ENCODE peak calls at places on chromosomes 1 and 21, in seven cellular contexts. J is CD4-positive, alpha-beta memory T cell; Y is PC-3; P is SJSA1; V is cardiac muscle cell; B is HCT116; E is lung. M is an unnamed sample.

GRCh38 chr21:38542263-38542662 is 44.0 kb upstream of the ERG start:
- DNase-seq in J (no peak), Y (no peak), P (no peak), V (no peak), B (no peak), E (no peak), M (no peak)

GRCh38 chr1:24015226-24016210 is 35.4 kb upstream of the SRSF10 start:
- DNase-seq in J (no peak), Y (no peak), P (no peak), V (peak; percentile 77), B (no peak), E (no peak), M (no peak)

GRCh38 chr1:39787468-39787867 is 1.2 kb downstream of the BMP8B start:
- DNase-seq in J (no peak), Y (no peak), P (no peak), V (no peak), B (no peak), E (no peak), M (no peak)

GRCh38 chr1:23394664-23395063 is 25.0 kb upstream of the ZNF436 start:
- DNase-seq in J (no peak), Y (no peak), P (peak; percentile 77), V (peak; percentile 96), B (no peak), E (peak; percentile 66), M (no peak)

GRCh38 chr1:18569811-18570545 is 60.7 kb upstream of the PAX7 start:
- DNase-seq in J (no peak), Y (no peak), P (no peak), V (no peak), B (no peak), E (no peak), M (no peak)

GRCh38 chr1:243438815-243439214 is 183.0 kb downstream of the SDCCAG8 start:
- DNase-seq in J (no peak), Y (no peak), P (no peak), V (peak; percentile 12), B (no peak), E (no peak), M (no peak)

GRCh38 chr1:183287191-183287675 is 101.2 kb downstream of the LAMC2 start:
- DNase-seq in J (no peak), Y (no peak), P (no peak), V (peak; percentile 89), B (no peak), E (no peak), M (no peak)

GRCh38 chr21:43741425-43742096 is 22.6 kb downstream of the PDXK start:
- DNase-seq in J (no peak), Y (no peak), P (no peak), V (no peak), B (no peak), E (no peak), M (no peak)

GRCh38 chr1:202858306-202858705 is 30.6 kb downstream of the RABIF start:
- DNase-seq in J (no peak), Y (no peak), P (no peak), V (peak; percentile 98), B (no peak), E (no peak), M (no peak)

GRCh38 chr1:41637367-41637766 is 152.9 kb upstream of the EDN2 start:
- DNase-seq in J (no peak), Y (no peak), P (no peak), V (no peak), B (no peak), E (no peak), M (no peak)

GRCh38 chr1:160858127-160858909 is 4.4 kb downstream of the CD244 start:
- DNase-seq in J (no peak), Y (no peak), P (no peak), V (peak; percentile 10), B (no peak), E (no peak), M (no peak)

GRCh38 chr21:42574234-42575027 is 60.8 kb downstream of the SLC37A1 start:
- DNase-seq in J (no peak), Y (no peak), P (peak; percentile 51), V (peak; percentile 44), B (no peak), E (no peak), M (no peak)

GRCh38 chr1:98399219-98399618 is 262.3 kb upstream of the SNX7 start:
- DNase-seq in J (no peak), Y (no peak), P (no peak), V (no peak), B (no peak), E (no peak), M (no peak)

GRCh38 chr21:46196733-46197132 is 12.5 kb upstream of the SPATC1L start:
- DNase-seq in J (no peak), Y (no peak), P (no peak), V (no peak), B (no peak), E (no peak), M (no peak)

GRCh38 chr1:164440222-164440621 is 118.8 kb upstream of the PBX1 start:
- DNase-seq in J (no peak), Y (peak; percentile 13), P (no peak), V (peak; percentile 69), B (no peak), E (no peak), M (no peak)

GRCh38 chr1:85428471-85429077 is 36.4 kb downstream of the DDAH1 start:
- DNase-seq in J (no peak), Y (no peak), P (no peak), V (no peak), B (no peak), E (no peak), M (no peak)

GRCh38 chr1:966603-967295 is 467 bp downstream of the PLEKHN1 start:
- DNase-seq in J (peak; percentile 53), Y (peak; percentile 88), P (peak; percentile 81), V (peak; percentile 55), B (no peak), E (peak; percentile 74), M (peak; percentile 63)

GRCh38 chr1:48875736-48876135 is 99.0 kb upstream of the BEND5 start:
- DNase-seq in J (no peak), Y (no peak), P (no peak), V (no peak), B (no peak), E (no peak), M (no peak)

GRCh38 chr21:44648557-44649311 is 2.5 kb downstream of the KRTAP10-11 start:
- DNase-seq in J (no peak), Y (no peak), P (no peak), V (no peak), B (no peak), E (peak; percentile 24), M (no peak)

GRCh38 chr1:168134132-168135041 is 2.3 kb downstream of the GPR161 start:
- DNase-seq in J (no peak), Y (no peak), P (no peak), V (no peak), B (no peak), E (no peak), M (no peak)

GRCh38 chr1:156464335-156464734 is 36.2 kb downstream of the MEF2D start:
- DNase-seq in J (no peak), Y (no peak), P (no peak), V (no peak), B (no peak), E (no peak), M (no peak)

GRCh38 chr21:46054447-46054846 is 43.5 kb upstream of the COL6A2 start:
- DNase-seq in J (no peak), Y (no peak), P (peak; percentile 52), V (peak; percentile 72), B (no peak), E (no peak), M (no peak)

GRCh38 chr1:228101994-228102790 is 933 bp downstream of the C1orf35 start:
- DNase-seq in J (peak; percentile 65), Y (peak; percentile 65), P (no peak), V (peak; percentile 30), B (no peak), E (no peak), M (peak; percentile 60)

GRCh38 chr1:17046043-17046657 is 7.7 kb downstream of the SDHB start:
- DNase-seq in J (peak; percentile 33), Y (peak; percentile 69), P (no peak), V (peak; percentile 79), B (peak; percentile 49), E (no peak), M (no peak)

GRCh38 chr1:204607910-204608309 is 77.6 kb downstream of the LRRN2 start:
- DNase-seq in J (no peak), Y (no peak), P (no peak), V (no peak), B (no peak), E (no peak), M (no peak)

DNA sequence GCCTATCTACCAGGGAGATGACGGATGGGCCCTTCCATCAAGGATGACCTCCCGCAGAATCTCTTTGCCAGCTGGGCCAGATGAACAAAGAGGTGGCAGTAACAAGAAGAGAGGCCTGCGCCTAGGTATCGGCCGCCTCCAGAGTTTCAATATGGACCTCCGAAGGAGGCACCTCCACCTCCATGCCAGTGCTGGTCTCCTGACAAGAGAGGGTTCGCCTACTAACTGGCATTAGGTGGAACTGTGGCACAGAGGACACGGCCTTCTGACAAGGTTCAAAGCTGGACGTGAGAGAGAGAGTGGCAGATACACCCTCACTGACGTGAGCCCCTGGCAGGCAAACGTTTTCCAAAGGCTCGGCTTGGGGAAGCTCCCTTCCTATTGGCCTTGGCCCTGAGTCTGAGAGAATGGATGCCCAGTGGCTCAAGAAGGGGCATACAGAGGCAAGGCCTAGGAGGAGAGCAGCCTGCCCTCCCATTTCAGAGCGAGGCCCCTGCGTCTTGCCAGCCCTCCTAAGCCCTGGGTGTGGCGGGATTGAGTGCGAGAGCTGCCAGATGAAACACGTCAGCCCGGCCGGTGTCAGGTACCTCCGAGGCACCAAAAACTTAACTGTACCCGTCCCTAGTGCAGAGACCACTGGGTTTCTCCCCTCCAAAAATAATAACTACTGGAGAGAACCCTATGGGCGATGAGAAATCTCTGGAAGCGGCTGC is 283.8 kb downstream of the NPHP4 start:
- DNase-seq in J (no peak), Y (no peak), P (no peak), V (no peak), B (no peak), E (no peak), M (no peak)
- H3K9me3 ChIP-seq in J (no peaks in the 10 kb centered on the region), Y (no peaks in the 10 kb centered on the region), P (no peaks in the 10 kb centered on the region), V (no peaks in the 10 kb centered on the region), B (no peaks in the 10 kb centered on the region), E (peaks cover 9% of the 10 kb centered on the region), M (no peaks in the 10 kb centered on the region)

DNA sequence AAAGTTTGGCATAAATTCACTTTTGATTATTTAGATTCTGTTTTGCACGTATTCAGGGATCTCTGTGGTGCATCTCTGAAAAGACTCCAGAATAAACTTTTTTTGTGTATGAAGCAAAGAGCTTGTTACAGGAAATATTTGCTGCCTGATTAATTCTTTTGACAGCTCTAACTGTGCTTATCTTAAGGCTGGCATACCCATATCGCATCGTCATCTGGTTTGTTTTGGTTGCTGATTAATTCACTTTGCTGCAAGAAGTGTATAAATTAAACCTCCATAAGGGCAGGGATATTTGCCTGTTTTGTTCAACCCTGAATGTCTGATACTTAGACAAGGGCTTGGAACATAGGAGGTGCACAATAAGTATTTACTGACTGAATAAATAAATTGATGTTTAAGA is 17.5 kb upstream of the DUSP10 start:
- DNase-seq in J (no peak), Y (no peak), P (no peak), V (peak; percentile 22), B (no peak), E (no peak), M (no peak)
- H3K4me1 ChIP-seq in J (peaks cover 7% of the 10 kb centered on the region), Y (no peaks in the 10 kb centered on the region), P (peaks cover 7% of the 10 kb centered on the region), V (no peaks in the 10 kb centered on the region), B (no peaks in the 10 kb centered on the region), E (no peaks in the 10 kb centered on the region), M (no peaks in the 10 kb centered on the region)

GRCh38 chr1:15723631-15724246 is 12.3 kb upstream of the SLC25A34 start:
- DNase-seq in J (no peak), Y (no peak), P (no peak), V (no peak), B (no peak), E (no peak), M (no peak)
- H3K36me3 ChIP-seq in J (peaks cover 60% of the 10 kb centered on the region), Y (peaks cover 3% of the 10 kb centered on the region), P (peaks cover 76% of the 10 kb centered on the region), V (peaks cover 56% of the 10 kb centered on the region), B (no peaks in the 10 kb centered on the region), E (peaks cover 70% of the 10 kb centered on the region), M (peaks cover 72% of the 10 kb centered on the region)

GRCh38 chr21:25176637-25177412 is 430.5 kb downstream of the MRPL39 start:
- DNase-seq in J (no peak), Y (peak; percentile 36), P (no peak), V (no peak), B (no peak), E (no peak), M (no peak)
- H3K9me3 ChIP-seq in J (no peaks in the 10 kb centered on the region), Y (no peaks in the 10 kb centered on the region), P (no peaks in the 10 kb centered on the region), V (no peaks in the 10 kb centered on the region), B (peaks cover 13% of the 10 kb centered on the region), E (no peaks in the 10 kb centered on the region), M (no peaks in the 10 kb centered on the region)